ENCODE peak calls at places on chromosomes 12 and 14, in eight cellular contexts. One of them, this sample, is unnamed.

GRCh38 chr12:106978035-106978800 is 8.7 kb downstream of the MTERF2 start:
- DNase-seq in GM23338: no peak
- DNase-seq in upper lobe of left lung: peak; percentile 33
- DNase-seq in cardiac fibroblast: peak; percentile 43
- DNase-seq in GM12865: no peak
- DNase-seq in AG09309: no peak
- DNase-seq in suprapubic skin: no peak
- DNase-seq in fibroblast of pulmonary artery: peak; percentile 63
- DNase-seq in this sample: no peak

GRCh38 chr12:54967461-54967860 is 17.1 kb downstream of the TESPA1 start:
- DNase-seq in suprapubic skin: no peak
- DNase-seq in fibroblast of pulmonary artery: peak; percentile 21
- DNase-seq in cardiac fibroblast: no peak
- DNase-seq in GM23338: no peak
- DNase-seq in upper lobe of left lung: no peak
- DNase-seq in GM12865: no peak
- DNase-seq in AG09309: no peak
- DNase-seq in this sample: peak; percentile 63

GRCh38 chr14:45715946-45716345 is 462.9 kb upstream of the MIS18BP1 start:
- DNase-seq in suprapubic skin: no peak
- DNase-seq in AG09309: no peak
- DNase-seq in cardiac fibroblast: no peak
- DNase-seq in GM12865: no peak
- DNase-seq in upper lobe of left lung: no peak
- DNase-seq in GM23338: no peak
- DNase-seq in fibroblast of pulmonary artery: no peak
- DNase-seq in this sample: peak; percentile 20

GRCh38 chr14:93984987-93985410 is 8.6 kb upstream of the ASB2 start:
- DNase-seq in upper lobe of left lung: no peak
- DNase-seq in cardiac fibroblast: peak; percentile 66
- DNase-seq in GM12865: peak; percentile 40
- DNase-seq in suprapubic skin: no peak
- DNase-seq in GM23338: peak; percentile 69
- DNase-seq in AG09309: peak; percentile 71
- DNase-seq in fibroblast of pulmonary artery: peak; percentile 59
- DNase-seq in this sample: peak; percentile 27

GRCh38 chr14:22653012-22653621 is 9.0 kb upstream of the OR6J1 start:
- DNase-seq in GM23338: peak; percentile 93
- DNase-seq in GM12865: peak; percentile 72
- DNase-seq in cardiac fibroblast: peak; percentile 84
- DNase-seq in AG09309: no peak
- DNase-seq in upper lobe of left lung: peak; percentile 57
- DNase-seq in fibroblast of pulmonary artery: peak; percentile 85
- DNase-seq in suprapubic skin: no peak
- DNase-seq in this sample: peak; percentile 83

GRCh38 chr12:123934016-123934620 is 38.5 kb downstream of the CCDC92 start:
- DNase-seq in GM23338: no peak
- DNase-seq in suprapubic skin: no peak
- DNase-seq in GM12865: no peak
- DNase-seq in upper lobe of left lung: no peak
- DNase-seq in fibroblast of pulmonary artery: no peak
- DNase-seq in cardiac fibroblast: no peak
- DNase-seq in AG09309: no peak
- DNase-seq in this sample: no peak

GRCh38 chr12:121033625-121034349 is 5.3 kb downstream of the OASL start:
- DNase-seq in GM12865: peak; percentile 45
- DNase-seq in fibroblast of pulmonary artery: no peak
- DNase-seq in suprapubic skin: no peak
- DNase-seq in GM23338: no peak
- DNase-seq in upper lobe of left lung: peak; percentile 35
- DNase-seq in cardiac fibroblast: peak; percentile 40
- DNase-seq in AG09309: no peak
- DNase-seq in this sample: peak; percentile 90

GRCh38 chr12:43336962-43337555 is 214.9 kb downstream of the ADAMTS20 start:
- DNase-seq in AG09309: no peak
- DNase-seq in GM12865: peak; percentile 22
- DNase-seq in fibroblast of pulmonary artery: peak; percentile 72
- DNase-seq in cardiac fibroblast: peak; percentile 79
- DNase-seq in suprapubic skin: no peak
- DNase-seq in GM23338: peak; percentile 57
- DNase-seq in upper lobe of left lung: no peak
- DNase-seq in this sample: peak; percentile 40

GRCh38 chr12:13968281-13968680 is 13.1 kb downstream of the GRIN2B start:
- DNase-seq in GM12865: no peak
- DNase-seq in fibroblast of pulmonary artery: no peak
- DNase-seq in AG09309: no peak
- DNase-seq in suprapubic skin: no peak
- DNase-seq in cardiac fibroblast: no peak
- DNase-seq in upper lobe of left lung: no peak
- DNase-seq in GM23338: no peak
- DNase-seq in this sample: no peak

GRCh38 chr12:39586811-39587210 is 32.8 kb downstream of the ABCD2 start:
- DNase-seq in GM23338: no peak
- DNase-seq in cardiac fibroblast: peak; percentile 51
- DNase-seq in fibroblast of pulmonary artery: peak; percentile 47
- DNase-seq in suprapubic skin: no peak
- DNase-seq in GM12865: no peak
- DNase-seq in AG09309: no peak
- DNase-seq in upper lobe of left lung: no peak
- DNase-seq in this sample: no peak

GRCh38 chr12:39581592-39581991 is 38.0 kb downstream of the ABCD2 start:
- DNase-seq in fibroblast of pulmonary artery: peak; percentile 31
- DNase-seq in AG09309: no peak
- DNase-seq in cardiac fibroblast: peak; percentile 36
- DNase-seq in upper lobe of left lung: no peak
- DNase-seq in suprapubic skin: no peak
- DNase-seq in GM12865: no peak
- DNase-seq in GM23338: no peak
- DNase-seq in this sample: peak; percentile 58

GRCh38 chr12:39592295-39592694 is 27.3 kb downstream of the ABCD2 start:
- DNase-seq in suprapubic skin: no peak
- DNase-seq in upper lobe of left lung: no peak
- DNase-seq in cardiac fibroblast: no peak
- DNase-seq in AG09309: no peak
- DNase-seq in GM12865: no peak
- DNase-seq in GM23338: no peak
- DNase-seq in fibroblast of pulmonary artery: no peak
- DNase-seq in this sample: no peak

GRCh38 chr12:39587247-39587646 is 32.4 kb downstream of the ABCD2 start:
- DNase-seq in upper lobe of left lung: no peak
- DNase-seq in fibroblast of pulmonary artery: peak; percentile 29
- DNase-seq in suprapubic skin: no peak
- DNase-seq in AG09309: no peak
- DNase-seq in GM23338: no peak
- DNase-seq in cardiac fibroblast: peak; percentile 52
- DNase-seq in GM12865: peak; percentile 50
- DNase-seq in this sample: peak; percentile 25
- TF ChIP-seq CTCF in upper lobe of left lung: no peak
- TF ChIP-seq CTCF in fibroblast of pulmonary artery: peak; percentile 28
- TF ChIP-seq CTCF in suprapubic skin: no peak
- TF ChIP-seq CTCF in AG09309: peak; percentile 18
- TF ChIP-seq CTCF in GM23338: peak; percentile 55
- TF ChIP-seq CTCF in cardiac fibroblast: peak; percentile 42
- TF ChIP-seq CTCF in GM12865: peak; percentile 42
- TF ChIP-seq CTCF in this sample: peak; percentile 28

GRCh38 chr12:51953011-51953568 is 1.6 kb downstream of the ACVR1B start:
- DNase-seq in upper lobe of left lung: no peak
- DNase-seq in GM23338: no peak
- DNase-seq in cardiac fibroblast: no peak
- DNase-seq in fibroblast of pulmonary artery: no peak
- DNase-seq in AG09309: no peak
- DNase-seq in suprapubic skin: no peak
- DNase-seq in GM12865: no peak
- DNase-seq in this sample: no peak
- H3K4me3 ChIP-seq in upper lobe of left lung: peak overlapping the region; percentile 78
- H3K4me3 ChIP-seq in GM23338: peak overlapping the region; percentile 90
- H3K4me3 ChIP-seq in cardiac fibroblast: peak overlapping the region; percentile 88
- H3K4me3 ChIP-seq in fibroblast of pulmonary artery: peak overlapping the region; percentile 96
- H3K4me3 ChIP-seq in AG09309: peak overlapping the region; percentile 90
- H3K4me3 ChIP-seq in suprapubic skin: peak overlapping the region; percentile 98
- H3K4me3 ChIP-seq in GM12865: no peak overlapping the region
- H3K4me3 ChIP-seq in this sample: peak overlapping the region; percentile 78

GRCh38 chr12:32047846-32048245 is 58.8 kb upstream of the BICD1 start:
- DNase-seq in cardiac fibroblast: no peak
- DNase-seq in AG09309: no peak
- DNase-seq in GM12865: no peak
- DNase-seq in GM23338: no peak
- DNase-seq in fibroblast of pulmonary artery: no peak
- DNase-seq in upper lobe of left lung: no peak
- DNase-seq in suprapubic skin: no peak
- DNase-seq in this sample: no peak
- TF ChIP-seq CTCF in cardiac fibroblast: no peak
- TF ChIP-seq CTCF in AG09309: no peak
- TF ChIP-seq CTCF in GM12865: no peak
- TF ChIP-seq CTCF in GM23338: no peak
- TF ChIP-seq CTCF in fibroblast of pulmonary artery: no peak
- TF ChIP-seq CTCF in upper lobe of left lung: no peak
- TF ChIP-seq CTCF in suprapubic skin: no peak
- TF ChIP-seq CTCF in this sample: no peak

DNA sequence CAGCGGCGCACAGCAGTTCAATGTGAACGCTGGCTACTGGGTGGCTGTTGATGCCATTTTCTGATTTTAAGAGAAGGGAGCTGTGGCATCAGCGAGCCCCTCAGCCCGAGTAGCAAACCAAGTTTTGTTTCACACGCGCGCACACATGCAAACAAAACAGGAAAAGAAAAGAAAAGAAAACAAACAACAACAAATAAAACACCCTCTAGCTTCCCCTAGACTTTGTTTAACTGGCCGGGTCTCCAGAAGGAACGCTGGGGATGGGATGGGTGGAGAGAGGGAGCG is 540 bp downstream of the PAX9 start:
- DNase-seq in fibroblast of pulmonary artery: no peak
- DNase-seq in AG09309: no peak
- DNase-seq in suprapubic skin: no peak
- DNase-seq in upper lobe of left lung: no peak
- DNase-seq in GM12865: no peak
- DNase-seq in GM23338: no peak
- DNase-seq in cardiac fibroblast: no peak
- DNase-seq in this sample: no peak
- H3K4me3 ChIP-seq in fibroblast of pulmonary artery: peak overlapping the region; percentile 21
- H3K4me3 ChIP-seq in AG09309: peak overlapping the region; percentile 68
- H3K4me3 ChIP-seq in suprapubic skin: peak overlapping the region; percentile 52
- H3K4me3 ChIP-seq in upper lobe of left lung: peak overlapping the region; percentile 43
- H3K4me3 ChIP-seq in GM12865: no peak overlapping the region
- H3K4me3 ChIP-seq in GM23338: peak overlapping the region; percentile 56
- H3K4me3 ChIP-seq in cardiac fibroblast: peak overlapping the region; percentile 24
- H3K4me3 ChIP-seq in this sample: peak overlapping the region; percentile 81

DNA sequence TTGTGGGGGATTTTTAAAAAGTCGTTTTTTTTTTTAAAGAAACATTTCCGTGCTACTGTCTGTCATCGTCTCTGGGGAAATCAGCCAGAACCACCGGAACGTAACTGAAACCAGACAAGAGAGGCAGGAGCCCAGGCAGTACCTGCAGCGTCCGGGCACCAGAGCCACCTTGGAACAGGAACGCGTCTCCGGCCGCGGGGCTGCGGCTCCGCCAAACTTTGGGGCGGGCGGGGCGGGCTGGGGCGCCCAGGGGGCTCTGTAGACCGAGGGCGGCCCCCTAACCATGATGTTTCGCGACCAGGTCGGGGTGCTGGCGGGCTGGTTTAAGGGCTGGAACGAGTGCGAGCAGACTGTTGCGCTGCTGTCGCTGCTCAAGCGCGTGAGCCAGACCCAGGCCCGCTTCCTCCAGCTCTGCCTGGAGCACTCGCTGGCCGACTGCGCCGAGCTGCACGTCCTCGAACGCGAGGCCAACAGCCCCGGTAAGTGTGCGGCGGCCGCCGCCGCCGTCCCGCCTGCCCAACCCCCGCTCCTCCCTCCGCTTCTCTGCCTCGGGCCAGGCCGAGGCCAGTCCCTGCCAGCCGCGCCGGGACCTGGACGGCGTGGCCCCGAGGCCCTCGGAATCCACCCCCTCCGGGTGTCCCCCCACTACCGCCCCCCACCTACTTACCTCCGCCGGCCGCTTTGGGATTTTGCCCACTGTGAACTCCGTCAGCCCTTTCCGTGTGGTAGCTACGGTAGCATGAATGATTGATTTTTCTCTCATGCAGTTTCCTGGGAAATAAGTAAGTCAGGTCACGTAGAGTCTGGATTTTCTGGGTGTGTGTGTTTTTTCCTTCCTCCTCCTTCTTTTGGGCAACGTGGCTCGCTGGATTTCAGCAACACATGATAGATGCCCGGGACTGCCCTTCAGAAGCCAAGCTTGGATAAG is 970 bp downstream of the SAMD4A start:
- DNase-seq in GM23338: peak; percentile 81
- DNase-seq in upper lobe of left lung: peak; percentile 44
- DNase-seq in AG09309: no peak
- DNase-seq in GM12865: peak; percentile 67
- DNase-seq in fibroblast of pulmonary artery: peak; percentile 62
- DNase-seq in suprapubic skin: peak; percentile 82
- DNase-seq in cardiac fibroblast: peak; percentile 58
- DNase-seq in this sample: peak; percentile 48
- TF ChIP-seq CTCF in GM23338: no peak
- TF ChIP-seq CTCF in upper lobe of left lung: no peak
- TF ChIP-seq CTCF in AG09309: no peak
- TF ChIP-seq CTCF in GM12865: no peak
- TF ChIP-seq CTCF in fibroblast of pulmonary artery: no peak
- TF ChIP-seq CTCF in suprapubic skin: no peak
- TF ChIP-seq CTCF in cardiac fibroblast: no peak
- TF ChIP-seq CTCF in this sample: no peak

DNA sequence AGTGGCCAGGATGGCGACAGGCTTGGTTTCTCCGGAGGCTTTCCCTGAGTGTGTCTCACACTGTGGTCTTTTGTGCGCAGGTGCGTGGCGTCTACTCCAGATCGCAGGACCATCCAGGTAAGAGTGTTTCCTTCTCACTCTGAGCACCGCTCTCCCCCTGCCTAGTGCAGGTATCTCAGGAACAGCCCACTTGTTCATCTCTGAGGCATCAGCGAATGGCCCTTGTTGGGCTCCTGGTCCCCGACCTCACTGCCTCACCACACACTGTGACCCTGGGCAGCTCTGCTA is 781 bp downstream of the ADGRD1 start:
- DNase-seq in GM12865: no peak
- DNase-seq in AG09309: no peak
- DNase-seq in upper lobe of left lung: peak; percentile 79
- DNase-seq in suprapubic skin: no peak
- DNase-seq in GM23338: no peak
- DNase-seq in fibroblast of pulmonary artery: no peak
- DNase-seq in cardiac fibroblast: no peak
- DNase-seq in this sample: no peak
- H3K4me3 ChIP-seq in GM12865: no peak overlapping the region
- H3K4me3 ChIP-seq in AG09309: no peak overlapping the region
- H3K4me3 ChIP-seq in upper lobe of left lung: peak overlapping the region; percentile 57
- H3K4me3 ChIP-seq in suprapubic skin: peak overlapping the region; percentile 48
- H3K4me3 ChIP-seq in GM23338: no peak overlapping the region
- H3K4me3 ChIP-seq in fibroblast of pulmonary artery: no peak overlapping the region
- H3K4me3 ChIP-seq in cardiac fibroblast: no peak overlapping the region
- H3K4me3 ChIP-seq in this sample: no peak overlapping the region

This sample was measured in epithelial cell of esophagus.